ENCODE peak calls at places on chromosomes 1 and 21, in six cellular contexts. D, J, F, V, L and T are unnamed samples.

GRCh38 chr1:226603030-226603960 is 54.7 kb downstream of the STUM start:
- DNase-seq in D (no peak), J (peak), F (peak), V (no peak), L (no peak), T (no peak)

GRCh38 chr1:160768295-160768657 is 27.7 kb upstream of the LY9 start:
- DNase-seq in D (no peak), J (no peak), F (peak), V (no peak), L (no peak), T (peak)

GRCh38 chr1:214840366-214840765 is 237.4 kb downstream of the CENPF start:
- DNase-seq in D (no peak), J (no peak), F (no peak), V (no peak), L (no peak), T (no peak)

GRCh38 chr1:23548704-23549143 is 10.6 kb downstream of the ID3 start:
- DNase-seq in D (no peak), J (no peak), F (peak), V (no peak), L (no peak), T (no peak)

GRCh38 chr1:23664837-23665795 is 26.5 kb upstream of the RPL11 start:
- DNase-seq in D (no peak), J (no peak), F (no peak), V (peak), L (peak), T (no peak)

GRCh38 chr1:38403667-38404066 is 357.1 kb upstream of the POU3F1 start:
- DNase-seq in D (no peak), J (no peak), F (no peak), V (no peak), L (no peak), T (no peak)

GRCh38 chr1:209062081-209062480 is 521.4 kb upstream of the CAMK1G start:
- DNase-seq in D (no peak), J (no peak), F (no peak), V (no peak), L (no peak), T (no peak)

GRCh38 chr1:77532641-77533040 is 149.8 kb downstream of the ZZZ3 start:
- DNase-seq in D (no peak), J (no peak), F (no peak), V (no peak), L (no peak), T (no peak)

GRCh38 chr1:67347688-67348472 is 40.2 kb downstream of the IL12RB2 start:
- DNase-seq in D (peak), J (peak), F (peak), V (no peak), L (peak), T (peak)

GRCh38 chr1:31483012-31483946 is 70.3 kb downstream of the SERINC2 start:
- DNase-seq in D (no peak), J (peak), F (peak), V (no peak), L (no peak), T (no peak)

GRCh38 chr1:40040511-40041465 is at the start of gene CAP1:
- DNase-seq in D (peak), J (peak), F (peak), V (peak), L (peak), T (peak)
- TF ChIP-seq POLR2A in D (peak), J (no peak), F (peak), V (peak), L (peak), T (peak)

DNA sequence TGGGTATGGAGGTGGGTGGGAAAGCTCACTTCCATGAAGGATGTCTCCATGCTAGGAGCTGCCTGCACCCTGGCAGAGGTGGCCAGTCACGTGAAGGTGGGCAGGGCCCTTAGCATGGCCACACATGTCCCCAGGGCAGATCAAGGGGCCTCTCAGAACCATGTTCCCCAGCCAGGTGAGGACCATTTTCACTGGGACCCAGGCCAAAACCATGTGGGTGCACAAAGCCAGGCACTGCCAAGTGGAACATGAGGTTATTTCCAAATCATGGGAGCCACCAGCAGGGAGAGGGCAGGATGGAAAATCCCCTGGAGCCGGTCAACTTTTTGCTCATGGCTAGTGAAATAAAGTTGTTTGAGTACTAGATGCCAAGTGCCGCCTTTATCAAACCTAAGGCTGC is 9.7 kb downstream of the ZNF692 start:
- DNase-seq in D (no peak), J (no peak), F (no peak), V (no peak), L (no peak), T (no peak)
- TF ChIP-seq POLR2A in D (no peak), J (no peak), F (no peak), V (no peak), L (no peak), T (peak)

DNA sequence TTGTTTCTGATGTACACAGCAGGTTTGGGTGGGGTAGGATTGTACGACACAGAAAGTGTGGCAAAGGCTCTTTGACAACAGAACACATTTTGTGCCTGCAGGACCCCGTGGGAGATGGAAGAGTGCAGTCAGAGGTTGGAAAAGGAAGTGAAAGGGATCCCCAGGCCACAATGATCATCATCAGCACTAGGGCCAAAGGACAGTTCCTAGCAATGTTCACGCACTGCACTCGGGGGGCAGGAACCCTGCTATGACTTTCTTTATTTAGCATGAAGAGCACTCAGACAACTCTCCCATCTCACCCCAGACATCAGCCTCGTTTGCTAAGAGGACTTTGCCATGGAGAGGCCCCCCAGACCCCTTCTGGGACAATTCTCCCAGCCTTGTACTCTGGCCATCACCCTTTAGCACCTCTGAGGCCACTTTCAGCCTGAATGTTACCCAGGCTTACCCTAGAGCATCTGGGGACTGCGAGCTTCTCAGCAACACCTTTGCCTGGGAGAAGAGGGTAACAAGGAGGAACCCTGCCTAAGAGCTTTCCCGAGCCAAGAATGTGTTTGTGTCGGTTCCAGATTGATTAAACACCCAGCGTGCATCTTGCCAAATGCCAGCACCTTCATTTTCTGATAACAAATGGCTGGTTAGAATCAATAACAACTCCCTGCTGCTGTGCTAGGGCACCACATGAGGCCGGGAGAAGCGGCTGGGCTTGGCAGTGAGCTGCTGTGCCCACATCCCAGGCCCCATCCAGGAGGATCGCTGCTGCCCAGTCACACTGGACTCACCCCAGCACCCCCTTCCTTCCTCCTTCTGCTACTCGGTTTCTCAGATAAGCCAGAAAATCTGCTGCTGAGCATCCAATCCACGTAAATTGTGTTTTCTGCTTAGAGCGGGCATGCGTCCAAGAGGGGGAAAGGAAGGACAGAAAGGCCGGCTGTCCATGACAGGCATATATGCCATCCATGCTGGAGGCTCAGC is 633.1 kb downstream of the AJAP1 start:
- DNase-seq in D (no peak), J (peak), F (no peak), V (no peak), L (no peak), T (no peak)
- TF ChIP-seq POLR2A in D (no peak), J (no peak), F (no peak), V (no peak), L (no peak), T (no peak)

DNA sequence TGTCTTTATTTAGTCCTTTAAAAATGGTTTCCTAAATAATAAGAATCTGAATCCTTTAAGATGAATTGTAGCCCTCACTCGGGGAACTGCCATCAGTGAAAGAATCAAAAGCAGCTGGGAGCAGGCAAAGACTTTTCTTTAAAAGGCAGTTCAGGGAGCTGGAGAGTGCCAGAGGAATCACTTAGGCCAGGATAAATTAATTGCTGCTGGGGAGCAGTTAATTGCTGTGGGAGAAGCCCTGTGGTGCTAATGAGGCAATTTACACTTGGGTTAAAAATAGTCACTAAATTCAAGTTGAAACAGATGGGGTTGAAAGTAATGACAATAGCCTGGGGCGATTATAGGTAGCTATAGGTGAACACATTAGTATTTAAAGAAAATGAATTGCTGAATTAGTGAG is 38.7 kb upstream of the COL24A1 start:
- DNase-seq in D (no peak), J (no peak), F (no peak), V (no peak), L (no peak), T (no peak)
- TF ChIP-seq POLR2A in D (no peak), J (no peak), F (no peak), V (no peak), L (no peak), T (no peak)

GRCh38 chr1:3649342-3650247 is at the start of gene WRAP73:
- DNase-seq in D (peak), J (peak), F (peak), V (peak), L (peak), T (peak)
- TF ChIP-seq POLR2A in D (peak), J (peak), F (peak), V (peak), L (peak), T (peak)

GRCh38 chr21:43731891-43732711 is 13.2 kb downstream of the PDXK start:
- DNase-seq in D (no peak), J (no peak), F (no peak), V (no peak), L (no peak), T (no peak)

GRCh38 chr21:43734131-43734634 is 15.3 kb downstream of the PDXK start:
- DNase-seq in D (no peak), J (peak), F (peak), V (no peak), L (no peak), T (peak)

GRCh38 chr21:43733529-43734071 is 14.7 kb downstream of the PDXK start:
- DNase-seq in D (no peak), J (no peak), F (peak), V (no peak), L (no peak), T (peak)

GRCh38 chr21:43733060-43733459 is 14.1 kb downstream of the PDXK start:
- DNase-seq in D (no peak), J (no peak), F (no peak), V (no peak), L (no peak), T (no peak)

DNA sequence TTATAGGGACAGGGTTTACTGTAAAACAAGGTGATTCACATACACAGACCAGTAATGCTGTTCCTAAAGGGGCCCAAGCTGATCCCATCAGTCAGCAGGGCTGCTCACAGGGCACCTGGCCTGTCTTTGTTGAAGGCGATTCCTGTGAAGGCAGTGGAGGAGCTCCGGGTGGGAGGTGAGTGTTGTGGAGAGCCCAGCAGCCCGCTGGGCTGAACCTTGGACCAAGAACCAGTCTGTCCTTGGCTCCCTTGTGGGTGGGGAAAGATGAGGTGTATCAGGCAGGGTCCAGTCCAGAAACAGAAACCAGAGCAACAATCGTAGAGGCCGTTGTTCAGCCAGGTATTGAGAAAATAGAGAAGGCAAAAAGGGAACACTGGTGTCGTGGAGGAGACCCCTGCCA is 12.5 kb downstream of the PDXK start:
- DNase-seq in D (no peak), J (no peak), F (no peak), V (no peak), L (no peak), T (no peak)
- TF ChIP-seq POLR2A in D (no peak), J (no peak), F (peak), V (no peak), L (no peak), T (no peak)

GRCh38 chr21:43361493-43362296 is 65.2 kb downstream of the SIK1 start:
- DNase-seq in D (no peak), J (no peak), F (peak), V (no peak), L (no peak), T (no peak)
- TF ChIP-seq POLR2A in D (no peak), J (no peak), F (peak), V (no peak), L (no peak), T (no peak)

DNA sequence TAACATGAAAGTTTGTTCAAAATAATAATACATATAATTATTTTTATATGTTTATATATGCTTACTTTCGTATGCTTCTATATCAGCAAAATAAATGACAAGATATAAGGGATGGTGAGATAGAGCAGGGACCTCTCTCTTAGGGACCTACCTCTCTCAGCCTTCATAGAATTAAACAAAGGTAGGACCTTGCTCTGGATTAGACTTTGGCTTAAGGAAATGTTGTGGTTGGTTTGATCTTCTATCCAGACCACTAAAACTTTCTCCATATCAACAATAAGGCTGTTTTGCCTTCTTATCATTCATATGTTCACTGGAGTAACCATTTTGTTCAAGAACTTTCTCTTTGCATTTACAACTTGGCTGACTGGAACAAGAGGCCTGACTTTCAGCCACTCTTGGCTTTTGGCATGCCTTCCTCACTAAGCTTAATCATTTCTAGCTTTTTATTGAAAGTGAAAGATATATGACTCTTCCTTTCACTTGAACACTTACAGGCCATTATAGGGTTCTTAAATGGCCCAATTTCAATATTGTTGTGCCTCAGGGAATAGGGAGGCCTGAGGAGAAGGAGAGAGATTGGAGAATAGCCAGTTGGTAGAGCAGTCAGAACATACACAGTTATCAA is 14.4 kb downstream of the FRRS1 start:
- DNase-seq in D (no peak), J (no peak), F (no peak), V (no peak), L (no peak), T (no peak)
- TF ChIP-seq POLR2A in D (no peak), J (no peak), F (no peak), V (no peak), L (no peak), T (no peak)

GRCh38 chr1:36149237-36149972 is at the start of gene TRAPPC3:
- DNase-seq in D (peak), J (peak), F (peak), V (peak), L (peak), T (peak)
- TF ChIP-seq POLR2A in D (peak), J (peak), F (peak), V (no peak), L (peak), T (peak)

GRCh38 chr1:171062902-171063301 is 27.8 kb upstream of the FMO3 start:
- DNase-seq in D (no peak), J (no peak), F (no peak), V (no peak), L (no peak), T (no peak)
- TF ChIP-seq POLR2A in D (no peak), J (no peak), F (no peak), V (no peak), L (no peak), T (no peak)